ENCODE peak calls at places on chromosomes 1 and 21, in six cellular contexts. R is fibroblast of lung, M is GM23248, X is neural progenitor cell, W is kidney, O is K562. S is an unnamed sample.
A peak's percentile ranks its signal among the peaks of the same experiment; 100 is the strongest.

GRCh38 chr1:230188826-230189225 is 121.8 kb downstream of the GALNT2 start:
- DNase-seq in R (no peak), M (no peak), X (no peak), W (no peak), O (no peak), S (no peak)

GRCh38 chr1:108830119-108831008 is 26.5 kb downstream of the AKNAD1 start:
- DNase-seq in R (peak; percentile 97), M (peak; percentile 99), X (no peak), W (peak; percentile 88), O (peak; percentile 85), S (peak; percentile 42)

GRCh38 chr1:101239095-101240040 is 2.5 kb downstream of the S1PR1 start:
- DNase-seq in R (peak; percentile 46), M (no peak), X (no peak), W (peak; percentile 65), O (no peak), S (no peak)

GRCh38 chr1:202998836-202999750 is 8.1 kb upstream of the TMEM183A start:
- DNase-seq in R (peak; percentile 63), M (peak; percentile 68), X (peak; percentile 72), W (no peak), O (peak; percentile 86), S (peak; percentile 28)

GRCh38 chr1:224670506-224670905 is 54.4 kb downstream of the CNIH3 start:
- DNase-seq in R (no peak), M (peak; percentile 37), X (no peak), W (no peak), O (no peak), S (no peak)

GRCh38 chr1:201877877-201878339 is 10.8 kb upstream of the SHISA4 start:
- DNase-seq in R (peak; percentile 69), M (peak; percentile 67), X (peak; percentile 60), W (no peak), O (peak; percentile 73), S (peak; percentile 58)

GRCh38 chr1:173478099-173478555 is 992 bp downstream of the PRDX6 start:
- DNase-seq in R (peak; percentile 72), M (peak; percentile 93), X (peak; percentile 27), W (peak; percentile 74), O (peak; percentile 79), S (peak; percentile 78)

GRCh38 chr1:89994805-89995594 is at the start of gene ZNF326:
- DNase-seq in R (peak; percentile 95), M (peak; percentile 97), X (peak; percentile 98), W (peak; percentile 98), O (peak; percentile 97), S (peak; percentile 98)

GRCh38 chr1:201184734-201185453 is 5.7 kb upstream of the IGFN1 start:
- DNase-seq in R (peak; percentile 83), M (peak; percentile 95), X (peak; percentile 65), W (peak; percentile 74), O (peak; percentile 61), S (peak; percentile 67)

GRCh38 chr1:94055459-94056122 is 65.4 kb downstream of the ABCA4 start:
- DNase-seq in R (no peak), M (peak; percentile 75), X (no peak), W (no peak), O (no peak), S (peak; percentile 39)

GRCh38 chr1:220278991-220279390 is 6.7 kb upstream of the RAB3GAP2 start:
- DNase-seq in R (peak; percentile 22), M (no peak), X (no peak), W (no peak), O (no peak), S (peak; percentile 12)

GRCh38 chr21:33444499-33444898 is 35.3 kb downstream of the TMEM50B start:
- DNase-seq in R (no peak), M (no peak), X (no peak), W (no peak), O (no peak), S (no peak)

GRCh38 chr1:22636369-22636768 is at the start of gene C1QA:
- DNase-seq in R (no peak), M (no peak), X (no peak), W (peak; percentile 91), O (no peak), S (no peak)

GRCh38 chr1:107689157-107689556 is 275.8 kb downstream of the VAV3 start:
- DNase-seq in R (no peak), M (peak; percentile 12), X (no peak), W (peak; percentile 49), O (no peak), S (peak; percentile 75)

GRCh38 chr21:45364464-45365185 is 40.3 kb upstream of the COL18A1 start:
- DNase-seq in R (peak; percentile 89), M (peak; percentile 70), X (peak; percentile 25), W (peak; percentile 85), O (no peak), S (peak; percentile 12)
- H3K9ac ChIP-seq in R (peak overlapping the region; percentile 96), M (peak overlapping the region; percentile 82), X (no peak overlapping the region), W (peak overlapping the region; percentile 65), O (peak overlapping the region; percentile 35), S (peak overlapping the region; percentile 35)

DNA sequence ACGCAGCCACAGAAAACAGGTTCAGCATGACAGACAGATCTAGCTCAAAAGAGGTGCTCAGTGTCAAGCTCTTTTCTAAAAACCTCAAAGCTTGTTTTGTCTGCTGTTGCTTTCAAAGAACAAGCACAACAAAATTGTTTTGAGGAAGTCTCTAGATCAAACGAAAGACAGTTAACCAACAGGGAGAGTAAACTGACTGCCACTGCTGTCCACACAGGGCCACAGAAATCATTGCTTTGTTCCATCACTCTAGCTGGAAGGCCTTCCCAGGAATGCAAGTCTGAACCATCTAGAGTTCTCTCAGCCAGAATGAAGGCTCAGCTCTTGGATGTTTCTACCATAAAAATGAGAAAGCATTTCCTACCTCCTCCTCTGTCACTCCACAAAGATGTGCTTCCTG is 12.7 kb downstream of the APP start:
- DNase-seq in R (no peak), M (no peak), X (no peak), W (no peak), O (no peak), S (no peak)
- H3K27ac ChIP-seq in R (no peak overlapping the region), M (no peak overlapping the region), X (no peak overlapping the region), W (no peak overlapping the region), O (no peak overlapping the region), S (no peak overlapping the region)

DNA sequence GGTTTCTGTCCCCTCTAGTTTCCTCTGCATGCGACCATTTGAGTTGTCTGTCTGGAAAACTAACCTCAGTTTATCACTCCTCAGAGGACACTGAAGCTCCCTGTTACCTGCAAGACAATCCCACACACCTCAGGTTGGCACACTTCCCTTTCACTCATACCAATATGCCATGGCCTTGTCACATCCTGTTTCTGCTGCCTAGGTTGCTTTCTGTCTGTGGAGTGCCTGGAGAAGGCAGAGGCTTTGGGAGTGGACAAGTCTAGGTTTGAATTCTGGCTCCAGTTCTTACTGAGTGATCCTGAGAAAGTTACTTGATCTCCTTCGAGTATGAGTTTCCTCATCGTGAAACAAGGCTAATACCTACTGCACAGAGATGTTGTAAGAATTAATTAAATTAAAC is 171.5 kb upstream of the CACYBP start:
- DNase-seq in R (no peak), M (no peak), X (no peak), W (no peak), O (no peak), S (peak; percentile 55)
- H3K9ac ChIP-seq in R (no peak overlapping the region), M (no peak overlapping the region), X (no peak overlapping the region), W (no peak overlapping the region), O (no peak overlapping the region), S (no peak overlapping the region)

GRCh38 chr1:226033599-226034390 is 28.7 kb upstream of the H3-3A start:
- DNase-seq in R (no peak), M (no peak), X (no peak), W (no peak), O (no peak), S (no peak)
- H3K27ac ChIP-seq in R (no peak overlapping the region), M (peak overlapping the region; percentile 56), X (no peak overlapping the region), W (no peak overlapping the region), O (no peak overlapping the region), S (no peak overlapping the region)

DNA sequence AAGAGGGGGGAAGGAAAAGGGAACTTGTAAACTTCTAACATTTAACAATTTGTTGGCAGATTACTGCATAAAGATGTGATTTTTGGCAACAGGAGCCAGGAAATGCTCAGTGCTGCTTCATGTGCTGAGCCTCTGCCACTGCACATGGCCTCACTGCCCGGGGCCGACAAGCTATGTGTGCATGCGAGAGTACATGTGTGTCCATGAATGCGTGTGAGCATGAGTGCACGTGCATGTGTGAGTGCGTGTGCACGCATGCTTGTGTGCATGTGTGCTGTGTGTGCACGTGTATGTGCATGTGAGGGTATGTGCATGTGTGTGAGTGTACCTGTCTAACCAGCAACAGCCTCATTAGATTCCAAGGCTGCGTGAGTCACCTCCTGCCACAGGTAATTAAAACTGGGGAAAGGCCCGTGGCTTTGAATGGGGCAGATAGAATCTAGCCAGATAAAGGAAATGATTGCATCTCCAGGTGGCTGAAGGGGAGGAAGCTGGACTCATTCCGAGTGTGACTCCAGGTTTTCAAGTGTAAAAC is 41.4 kb upstream of the TSPEAR start:
- DNase-seq in R (no peak), M (peak; percentile 55), X (no peak), W (no peak), O (no peak), S (peak; percentile 95)
- H3K9ac ChIP-seq in R (no peak overlapping the region), M (no peak overlapping the region), X (no peak overlapping the region), W (no peak overlapping the region), O (no peak overlapping the region), S (no peak overlapping the region)

GRCh38 chr1:221829327-221830011 is 87.6 kb upstream of the DUSP10 start:
- DNase-seq in R (peak; percentile 82), M (peak; percentile 94), X (no peak), W (no peak), O (no peak), S (peak; percentile 96)
- H3K27ac ChIP-seq in R (peak overlapping the region; percentile 49), M (peak overlapping the region; percentile 68), X (no peak overlapping the region), W (no peak overlapping the region), O (no peak overlapping the region), S (peak overlapping the region; percentile 91)

GRCh38 chr1:183027791-183028190 is 4.6 kb downstream of the LAMC1 start:
- DNase-seq in R (no peak), M (no peak), X (no peak), W (no peak), O (no peak), S (peak; percentile 23)

GRCh38 chr1:183032122-183032921 is 9.1 kb downstream of the LAMC1 start:
- DNase-seq in R (peak; percentile 38), M (no peak), X (no peak), W (no peak), O (no peak), S (no peak)

GRCh38 chr1:183029591-183030000 is 6.4 kb downstream of the LAMC1 start:
- DNase-seq in R (peak; percentile 24), M (peak; percentile 92), X (no peak), W (no peak), O (no peak), S (peak; percentile 79)

GRCh38 chr1:183027031-183027430 is 3.8 kb downstream of the LAMC1 start:
- DNase-seq in R (no peak), M (peak; percentile 60), X (no peak), W (no peak), O (no peak), S (no peak)

DNA sequence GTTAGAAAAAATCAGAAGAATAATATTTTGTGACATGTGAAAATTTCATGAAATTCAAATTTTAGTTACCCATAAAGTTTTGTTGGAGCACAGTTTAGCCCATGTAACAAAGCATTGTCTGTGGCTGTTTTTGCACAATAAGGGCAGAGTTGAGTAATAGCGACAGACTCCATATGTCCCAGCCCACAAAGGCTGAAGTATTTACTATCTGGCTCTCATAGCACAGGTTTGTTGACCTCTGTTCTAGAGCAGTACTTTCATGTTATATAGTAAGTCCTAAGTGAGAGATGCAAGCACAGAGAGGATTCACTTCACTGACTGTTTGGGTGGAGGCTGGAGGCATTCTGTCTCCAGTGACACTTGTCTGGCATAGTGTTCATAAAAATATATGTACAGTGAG is 6.8 kb downstream of the LAMC1 start:
- DNase-seq in R (peak; percentile 66), M (peak; percentile 76), X (no peak), W (no peak), O (no peak), S (peak; percentile 48)
- H3K9ac ChIP-seq in R (no peak overlapping the region), M (peak overlapping the region; percentile 95), X (no peak overlapping the region), W (no peak overlapping the region), O (no peak overlapping the region), S (no peak overlapping the region)